ENCODE peak calls at places on chromosomes 7 and 10, in eight cellular contexts. X is hepatocyte, J is heart right ventricle, R is astrocyte of the spinal cord, V is PC-3, G is HCT116, C is body of pancreas, P is OCI-LY7. K is an unnamed sample.

GRCh38 chr7:127904706-127905056 is 126.6 kb downstream of the LRRC4 start:
- DNase-seq in X (no peak), J (no peak), R (no peak), V (no peak), G (no peak), C (no peak), P (no peak), K (no peak)

GRCh38 chr7:116169060-116169459 is 41.3 kb upstream of the TES start:
- DNase-seq in X (peak; percentile 12), J (no peak), R (peak; percentile 76), V (peak; percentile 66), G (no peak), C (no peak), P (no peak), K (peak; percentile 74)

GRCh38 chr7:142557971-142558582 is 191.2 kb upstream of the PRSS1 start:
- DNase-seq in X (peak; percentile 44), J (no peak), R (peak; percentile 59), V (peak; percentile 79), G (peak; percentile 51), C (peak; percentile 57), P (peak; percentile 48), K (peak; percentile 82)

GRCh38 chr7:81632418-81632817 is 137.4 kb downstream of the HGF start:
- DNase-seq in X (no peak), J (no peak), R (peak; percentile 73), V (peak; percentile 40), G (no peak), C (no peak), P (no peak), K (no peak)

GRCh38 chr10:46310851-46311250 is 24.1 kb downstream of the ANTXRL start:
- DNase-seq in X (no peak), J (no peak), R (no peak), V (no peak), G (no peak), C (peak; percentile 7), P (no peak), K (no peak)

GRCh38 chr7:80806653-80807052 is 112.2 kb downstream of the SEMA3C start:
- DNase-seq in X (no peak), J (no peak), R (peak; percentile 43), V (no peak), G (no peak), C (no peak), P (no peak), K (no peak)

GRCh38 chr7:83271212-83272099 is 108.8 kb upstream of the PCLO start:
- DNase-seq in X (peak; percentile 42), J (no peak), R (peak; percentile 59), V (peak; percentile 52), G (peak; percentile 26), C (no peak), P (peak; percentile 24), K (peak; percentile 52)

GRCh38 chr10:132407846-132408278 is 10.9 kb downstream of the PWWP2B start:
- DNase-seq in X (peak; percentile 91), J (peak; percentile 47), R (peak; percentile 32), V (peak; percentile 80), G (no peak), C (peak; percentile 97), P (peak; percentile 17), K (no peak)

GRCh38 chr10:75825220-75825619 is 393.8 kb downstream of the LRMDA start:
- DNase-seq in X (no peak), J (no peak), R (no peak), V (no peak), G (no peak), C (no peak), P (no peak), K (no peak)

GRCh38 chr7:157485361-157485831 is 148.6 kb downstream of the DNAJB6 start:
- DNase-seq in X (no peak), J (no peak), R (no peak), V (no peak), G (no peak), C (no peak), P (no peak), K (no peak)

GRCh38 chr10:35372329-35372728 is 36.0 kb downstream of the CCNY start:
- DNase-seq in X (no peak), J (peak; percentile 42), R (peak; percentile 68), V (peak; percentile 100), G (no peak), C (no peak), P (no peak), K (peak; percentile 75)

GRCh38 chr10:8056891-8057331 is 2.4 kb downstream of the GATA3 start:
- DNase-seq in X (no peak), J (no peak), R (no peak), V (no peak), G (no peak), C (no peak), P (peak; percentile 30), K (no peak)

GRCh38 chr7:51080622-51081269 is 235.9 kb downstream of the COBL start:
- DNase-seq in X (no peak), J (no peak), R (no peak), V (no peak), G (no peak), C (no peak), P (no peak), K (no peak)

GRCh38 chr10:12484945-12485805 is 135.8 kb downstream of the CAMK1D start:
- DNase-seq in X (no peak), J (peak; percentile 36), R (no peak), V (no peak), G (no peak), C (peak; percentile 64), P (peak; percentile 86), K (no peak)

GRCh38 chr7:88243345-88243909 is 23.6 kb upstream of the SRI start:
- DNase-seq in X (peak; percentile 64), J (no peak), R (peak; percentile 73), V (peak; percentile 82), G (peak; percentile 60), C (no peak), P (peak; percentile 24), K (peak; percentile 69)

GRCh38 chr10:43130756-43131155 is 7.5 kb upstream of the CSGALNACT2 start:
- DNase-seq in X (no peak), J (no peak), R (no peak), V (no peak), G (no peak), C (no peak), P (no peak), K (no peak)

GRCh38 chr7:43650457-43651052 is 67.6 kb downstream of the STK17A start:
- DNase-seq in X (no peak), J (no peak), R (peak; percentile 67), V (peak; percentile 46), G (no peak), C (no peak), P (peak; percentile 55), K (peak; percentile 59)

GRCh38 chr10:110207805-110208613 is 604 bp downstream of the MXI1 start:
- DNase-seq in X (peak; percentile 58), J (peak; percentile 40), R (peak; percentile 28), V (peak; percentile 22), G (no peak), C (no peak), P (peak; percentile 62), K (peak; percentile 38)

GRCh38 chr10:89022734-89023133 is 32.1 kb downstream of the FAS start:
- DNase-seq in X (no peak), J (no peak), R (no peak), V (no peak), G (no peak), C (no peak), P (no peak), K (no peak)
- TF ChIP-seq CTCF in X (no peak), J (no peak), R (no peak), V (no peak), G (no peak), C (no peak), P (no peak), K (no peak)

DNA sequence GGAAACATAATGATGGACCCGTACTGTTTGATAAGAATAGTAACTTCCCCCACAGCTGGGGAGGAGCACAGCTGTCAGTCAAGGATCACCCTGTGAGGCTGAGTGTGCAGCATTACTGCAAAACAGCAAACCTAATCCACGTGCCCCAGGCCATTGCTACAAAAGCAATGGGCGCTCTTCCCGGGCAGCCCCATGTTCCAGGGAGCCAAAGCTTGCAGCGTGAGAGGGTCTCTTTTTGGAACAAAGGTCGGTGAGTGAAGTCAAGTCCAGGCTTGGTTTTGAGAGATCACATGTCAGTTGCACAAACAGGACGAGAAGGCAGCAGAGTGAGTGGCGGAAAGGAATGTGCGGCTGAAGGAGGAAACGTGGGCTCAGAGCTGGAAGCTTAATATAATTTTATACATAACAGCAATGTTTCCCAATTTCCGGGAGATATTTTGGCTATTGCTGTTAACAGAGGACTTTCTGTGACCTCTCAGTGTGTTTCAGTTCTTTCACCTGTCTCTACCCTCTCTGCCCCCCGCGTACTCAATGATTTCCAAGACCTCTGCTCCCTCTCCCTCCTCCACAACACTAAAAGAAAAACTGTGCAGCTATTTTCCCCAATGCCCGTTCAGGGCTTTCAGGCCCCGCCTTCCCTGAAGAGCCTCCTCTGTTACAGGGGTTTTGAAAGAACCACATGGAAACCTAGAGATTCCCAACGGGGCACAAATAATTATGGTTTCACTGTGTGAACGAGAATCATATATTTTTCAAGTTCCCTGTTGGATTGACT is 128.9 kb downstream of the MTPAP start:
- DNase-seq in X (peak; percentile 30), J (no peak), R (no peak), V (no peak), G (no peak), C (no peak), P (peak; percentile 75), K (peak; percentile 69)
- H3K4me3 ChIP-seq in X (no peak overlapping the region), J (peak overlapping the region; percentile 2), R (no peak overlapping the region), V (no peak overlapping the region), G (no peak overlapping the region), C (no peak overlapping the region), P (peak overlapping the region; percentile 53), K (peak overlapping the region; percentile 3)

DNA sequence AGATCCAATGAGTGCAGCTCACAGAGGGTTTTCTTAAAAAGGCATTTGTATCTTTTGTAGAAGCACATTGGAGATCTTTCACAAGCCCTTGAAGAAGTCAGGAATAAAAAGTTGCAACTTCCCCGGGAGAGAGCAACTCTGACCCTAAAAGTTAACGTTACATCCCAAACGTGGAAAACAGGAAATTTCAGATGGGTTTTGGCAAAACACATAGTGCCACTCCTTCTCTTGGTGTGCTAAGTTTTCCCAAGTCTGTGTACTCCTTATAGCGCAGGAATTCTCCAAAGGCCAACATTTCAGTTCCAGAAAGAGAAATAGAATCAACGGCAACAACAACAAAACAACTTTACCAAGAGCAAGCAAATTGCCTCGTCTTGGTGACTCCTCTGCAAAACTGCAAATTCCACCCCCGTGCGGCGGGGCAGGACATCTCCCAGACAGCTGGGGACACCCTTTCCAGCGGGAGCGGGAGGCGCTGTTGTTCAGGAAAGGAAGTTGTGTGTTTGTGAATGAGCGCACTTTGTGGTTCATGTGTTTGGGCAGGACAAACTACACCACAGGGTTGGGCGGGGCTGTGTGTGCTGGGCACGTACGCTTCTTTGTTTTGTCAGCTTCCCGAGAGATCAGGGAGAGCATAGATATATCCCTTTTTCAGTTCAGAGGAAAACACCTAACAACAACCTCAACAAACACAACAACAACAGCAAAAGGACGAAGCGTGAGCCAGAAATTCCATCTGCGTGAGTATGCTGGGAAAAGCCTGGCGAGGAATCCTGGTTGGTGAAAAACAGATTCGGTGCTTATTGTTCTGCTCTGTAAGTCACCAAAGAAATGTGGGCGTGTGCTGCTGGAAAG is 294.7 kb upstream of the PITRM1 start:
- DNase-seq in X (peak; percentile 44), J (peak; percentile 81), R (peak; percentile 97), V (peak; percentile 86), G (peak; percentile 93), C (peak; percentile 28), P (no peak), K (peak; percentile 100)
- TF ChIP-seq CTCF in X (peak; percentile 30), J (peak; percentile 24), R (peak; percentile 53), V (peak; percentile 77), G (peak; percentile 88), C (no peak), P (no peak), K (peak; percentile 75)

DNA sequence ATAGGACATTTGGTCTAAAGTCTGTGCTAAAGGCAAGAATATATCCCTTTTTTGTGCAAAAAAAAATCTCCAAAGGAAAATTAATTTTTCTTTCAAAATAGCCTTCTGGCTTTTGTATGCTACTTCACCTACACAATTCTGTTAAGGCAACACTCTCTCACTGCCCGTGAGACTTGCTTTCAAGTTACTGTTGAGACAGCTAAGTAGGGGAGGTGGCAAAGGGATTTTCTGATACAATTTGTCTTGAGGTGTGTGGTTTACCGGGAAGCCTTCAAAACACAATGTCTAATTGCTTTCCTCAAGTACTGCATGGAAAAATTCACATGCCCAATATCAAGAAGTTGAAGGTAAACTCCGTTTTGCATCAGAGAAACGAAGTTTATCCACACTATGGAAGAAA is 50.8 kb upstream of the RSU1 start:
- DNase-seq in X (no peak), J (no peak), R (no peak), V (no peak), G (no peak), C (no peak), P (no peak), K (no peak)
- H3K4me3 ChIP-seq in X (no peak overlapping the region), J (no peak overlapping the region), R (no peak overlapping the region), V (no peak overlapping the region), G (no peak overlapping the region), C (no peak overlapping the region), P (no peak overlapping the region), K (no peak overlapping the region)

K was measured in cardiac fibroblast.